ENCODE peak calls at places on chromosomes 13 and 19, in five cellular contexts. W is HFFc6, F is RWPE1, G is ELF-1, E is NCI-H2227 treated with DMSO at 0.1 percent for 48 hours. C is an unnamed sample.

GRCh38 chr13:107734891-107735620 is 480.3 kb downstream of the LIG4 start:
- DNase-seq in W (no peak), F (no peak), E (no peak), G (no peak), C (no peak)

GRCh38 chr19:18637644-18638630 is 1.1 kb downstream of the KLHL26 start:
- DNase-seq in F (peak), E (no peak), W (no peak), G (no peak), C (no peak)

GRCh38 chr13:100458673-100459072 is 129.9 kb downstream of the GGACT start:
- DNase-seq in W (no peak), F (no peak), G (no peak), E (no peak), C (no peak)

GRCh38 chr13:48733739-48734329 is 80.1 kb downstream of the CYSLTR2 start:
- DNase-seq in E (no peak), G (no peak), F (no peak), W (no peak), C (no peak)

GRCh38 chr19:35636651-35637050 is 4.9 kb upstream of the ETV2 start:
- DNase-seq in W (no peak), F (no peak), E (no peak), G (no peak), C (no peak)

GRCh38 chr19:8088752-8089663 is 36.4 kb downstream of the CCL25 start:
- DNase-seq in E (no peak), G (no peak), W (no peak), F (no peak), C (no peak)

GRCh38 chr13:80329250-80329649 is 11.7 kb downstream of the SPRY2 start:
- DNase-seq in W (no peak), G (no peak), F (no peak), E (no peak), C (no peak)

GRCh38 chr19:1984360-1984759 is 31.2 kb downstream of the BTBD2 start:
- DNase-seq in G (no peak), F (no peak), E (no peak), W (no peak), C (no peak)

GRCh38 chr19:31834070-31834469 is 484.8 kb upstream of the TSHZ3 start:
- DNase-seq in F (no peak), E (no peak), W (no peak), G (no peak), C (no peak)

GRCh38 chr19:35107541-35107939 is 8.1 kb upstream of the FXYD3 start:
- DNase-seq in W (no peak), G (peak), E (no peak), F (peak), C (no peak)